ENCODE peak calls at places on chromosome 11, in nine cellular contexts. N, J, R, Y, P, T, O, B and E are unnamed samples.

GRCh38 chr11:69115586-69116560 is 39.9 kb upstream of the SMIM38 start:
- DNase-seq in N (peak), J (peak), R (no peak), Y (no peak), P (no peak), T (no peak), O (no peak), B (no peak), E (no peak)

GRCh38 chr11:88411265-88411664 is 73.7 kb upstream of the CTSC start:
- DNase-seq in N (no peak), J (no peak), R (no peak), Y (peak), P (no peak), T (peak), O (no peak), B (peak), E (no peak)

GRCh38 chr11:92941676-92942571 is 27.5 kb upstream of the MTNR1B start:
- DNase-seq in N (no peak), J (no peak), R (no peak), Y (peak), P (no peak), T (peak), O (no peak), B (no peak), E (no peak)

GRCh38 chr11:48036466-48036865 is 56.1 kb downstream of the PTPRJ start:
- DNase-seq in N (no peak), J (no peak), R (no peak), Y (peak), P (no peak), T (peak), O (no peak), B (peak), E (no peak)

GRCh38 chr11:62602141-62603071 is 741 bp upstream of the MTA2 start:
- DNase-seq in N (peak), J (peak), R (no peak), Y (peak), P (no peak), T (peak), O (no peak), B (no peak), E (peak)

GRCh38 chr11:71936825-71937224 is 8.0 kb downstream of the RNF121 start:
- DNase-seq in N (no peak), J (no peak), R (no peak), Y (peak), P (no peak), T (peak), O (no peak), B (no peak), E (no peak)

GRCh38 chr11:59218893-59219292 is 6.2 kb upstream of the MPEG1 start:
- DNase-seq in N (no peak), J (no peak), R (no peak), Y (no peak), P (no peak), T (no peak), O (no peak), B (no peak), E (no peak)

GRCh38 chr11:125345706-125346561 is 150.1 kb downstream of the FEZ1 start:
- DNase-seq in N (peak), J (peak), R (peak), Y (peak), P (no peak), T (peak), O (peak), B (peak), E (peak)

GRCh38 chr11:132284611-132285010 is 914.2 kb downstream of the NTM start:
- DNase-seq in N (no peak), J (no peak), R (no peak), Y (no peak), P (no peak), T (no peak), O (no peak), B (no peak), E (no peak)

GRCh38 chr11:75337195-75337654 is 14.2 kb downstream of the ARRB1 start:
- DNase-seq in N (no peak), J (peak), R (no peak), Y (peak), P (no peak), T (peak), O (no peak), B (no peak), E (peak)

GRCh38 chr11:32088117-32088941 is 2.5 kb upstream of the RCN1 start:
- DNase-seq in N (no peak), J (peak), R (no peak), Y (peak), P (no peak), T (peak), O (no peak), B (peak), E (no peak)

GRCh38 chr11:11186249-11186648 is 166.8 kb downstream of the CSNK2A3 start:
- DNase-seq in N (no peak), J (no peak), R (no peak), Y (no peak), P (no peak), T (no peak), O (no peak), B (no peak), E (no peak)

GRCh38 chr11:106997241-106997640 is 21.0 kb downstream of the GUCY1A2 start:
- DNase-seq in N (no peak), J (no peak), R (no peak), Y (no peak), P (no peak), T (no peak), O (no peak), B (no peak), E (no peak)

GRCh38 chr11:117610045-117610444 is 187.0 kb downstream of the DSCAML1 start:
- DNase-seq in N (no peak), J (no peak), R (no peak), Y (no peak), P (no peak), T (peak), O (no peak), B (no peak), E (peak)

GRCh38 chr11:19725379-19726079 is 12.9 kb downstream of the NAV2 start:
- DNase-seq in N (peak), J (peak), R (no peak), Y (no peak), P (no peak), T (no peak), O (no peak), B (no peak), E (no peak)

GRCh38 chr11:73141309-73142127 is 600 bp downstream of the FCHSD2 start:
- DNase-seq in N (peak), J (peak), R (peak), Y (peak), P (peak), T (peak), O (peak), B (no peak), E (peak)

GRCh38 chr11:9651899-9652748 is 11.8 kb upstream of the SWAP70 start:
- DNase-seq in N (no peak), J (no peak), R (no peak), Y (no peak), P (no peak), T (no peak), O (no peak), B (no peak), E (no peak)

DNA sequence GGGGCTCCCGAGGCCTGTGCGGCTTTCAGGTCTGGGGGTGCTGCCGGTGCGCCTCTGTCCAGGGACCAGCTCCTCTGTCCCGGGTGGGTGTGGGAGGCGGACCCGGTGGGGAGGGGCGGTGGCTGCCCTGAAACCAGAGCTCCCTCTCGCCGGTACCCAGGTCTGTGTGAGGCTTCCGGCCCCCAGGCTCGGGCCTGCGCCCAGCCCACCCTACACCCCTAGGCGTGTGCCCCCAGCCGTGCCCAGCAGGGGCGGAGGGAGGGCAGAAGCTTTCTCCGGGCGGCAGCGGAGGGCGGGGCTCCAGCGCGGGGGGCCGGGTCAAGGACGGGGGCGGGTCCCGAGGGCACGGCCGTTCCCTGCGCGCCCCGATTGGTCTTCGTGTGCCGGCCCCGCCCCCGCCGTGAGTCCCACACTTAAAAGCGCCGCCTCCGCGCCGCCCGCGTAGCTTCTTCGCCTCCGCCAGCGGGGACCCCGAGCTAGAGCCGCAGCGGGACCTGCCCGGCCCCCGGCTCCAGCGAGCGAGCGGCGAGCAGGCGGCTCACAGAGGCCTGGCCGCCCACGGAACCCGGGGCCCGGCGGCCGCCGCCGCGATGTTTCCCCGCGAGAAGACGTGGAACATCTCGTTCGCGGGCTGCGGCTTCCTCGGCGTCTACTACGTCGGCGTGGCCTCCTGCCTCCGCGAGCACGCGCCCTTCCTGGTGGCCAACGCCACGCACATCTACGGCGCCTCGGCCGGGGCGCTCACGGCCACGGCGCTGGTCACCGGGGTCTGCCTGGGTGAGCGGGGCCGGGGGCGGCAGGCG is 616 bp downstream of the PNPLA2 start:
- DNase-seq in N (peak), J (peak), R (peak), Y (peak), P (peak), T (peak), O (peak), B (no peak), E (peak)
- TF ChIP-seq CTCF in N (peak), J (peak), R (peak), Y (no peak), P (peak), T (peak), O (no peak), B (peak), E (peak)

GRCh38 chr11:129426776-129427175 is 51.1 kb downstream of the BARX2 start:
- DNase-seq in N (no peak), J (no peak), R (no peak), Y (no peak), P (no peak), T (no peak), O (no peak), B (no peak), E (no peak)
- TF ChIP-seq CTCF in N (no peak), J (no peak), R (no peak), Y (no peak), P (no peak), T (no peak), O (no peak), B (no peak), E (no peak)

GRCh38 chr11:121321614-121322243 is 29.2 kb downstream of the SC5D start:
- DNase-seq in N (no peak), J (peak), R (no peak), Y (peak), P (no peak), T (peak), O (peak), B (no peak), E (no peak)
- TF ChIP-seq CTCF in N (peak), J (peak), R (peak), Y (peak), P (peak), T (peak), O (no peak), B (peak), E (peak)

DNA sequence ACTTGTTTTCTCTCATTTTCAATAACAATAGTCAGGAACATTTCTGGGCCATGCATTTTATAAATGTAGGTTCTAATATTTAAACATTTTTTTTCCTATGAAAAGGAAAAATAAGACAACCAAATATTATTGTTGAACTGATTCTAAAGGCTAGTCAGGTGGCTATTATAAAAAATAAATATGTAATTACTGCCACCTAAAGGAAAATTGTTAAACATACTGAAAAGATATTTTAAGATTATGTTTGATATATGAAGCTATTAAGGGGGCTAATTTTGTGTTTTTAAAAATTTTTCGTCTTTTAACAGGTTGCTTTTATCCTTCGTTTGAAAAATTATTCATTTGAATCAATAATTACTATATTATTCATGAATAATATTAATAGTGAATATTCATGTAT is 62.2 kb upstream of the FDX1 start:
- DNase-seq in N (no peak), J (no peak), R (no peak), Y (no peak), P (no peak), T (peak), O (no peak), B (no peak), E (no peak)
- TF ChIP-seq CTCF in N (peak), J (peak), R (no peak), Y (no peak), P (no peak), T (no peak), O (no peak), B (no peak), E (peak)

DNA sequence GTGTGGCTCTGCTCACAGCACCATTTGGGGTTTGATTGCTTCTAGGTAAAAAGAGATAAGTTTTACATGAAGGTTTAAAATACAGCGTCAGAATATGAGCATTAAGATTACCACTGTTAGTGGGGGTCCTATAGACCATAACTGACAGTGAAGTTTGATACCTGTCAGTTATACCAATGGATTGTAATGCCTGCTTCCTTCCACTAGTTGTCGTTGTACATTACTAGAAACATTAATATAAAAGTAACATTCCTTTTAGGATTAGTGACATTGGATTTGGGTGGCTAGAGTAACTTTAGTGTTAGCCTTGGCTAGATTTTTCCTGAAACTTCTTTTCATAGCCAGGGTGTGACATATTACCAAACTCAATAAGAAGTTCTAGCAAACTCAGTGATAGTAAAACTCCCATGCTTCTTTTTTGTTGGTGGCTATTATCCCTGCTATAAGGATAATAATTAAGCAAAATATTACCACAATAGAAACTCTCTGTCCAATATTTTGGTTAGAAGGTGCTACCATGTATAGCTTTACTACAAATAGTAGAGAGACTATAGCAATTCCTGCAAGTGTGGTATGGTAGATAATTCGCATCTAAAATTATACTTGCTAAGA is 57.1 kb downstream of the FAM181B start:
- DNase-seq in N (no peak), J (no peak), R (no peak), Y (no peak), P (no peak), T (no peak), O (no peak), B (no peak), E (no peak)
- TF ChIP-seq CTCF in N (peak), J (peak), R (no peak), Y (peak), P (no peak), T (peak), O (peak), B (peak), E (peak)

GRCh38 chr11:95863486-95864140 is 60.3 kb downstream of the MTMR2 start:
- DNase-seq in N (no peak), J (no peak), R (no peak), Y (peak), P (no peak), T (peak), O (no peak), B (peak), E (no peak)
- TF ChIP-seq CTCF in N (no peak), J (no peak), R (no peak), Y (no peak), P (no peak), T (no peak), O (no peak), B (no peak), E (no peak)

DNA sequence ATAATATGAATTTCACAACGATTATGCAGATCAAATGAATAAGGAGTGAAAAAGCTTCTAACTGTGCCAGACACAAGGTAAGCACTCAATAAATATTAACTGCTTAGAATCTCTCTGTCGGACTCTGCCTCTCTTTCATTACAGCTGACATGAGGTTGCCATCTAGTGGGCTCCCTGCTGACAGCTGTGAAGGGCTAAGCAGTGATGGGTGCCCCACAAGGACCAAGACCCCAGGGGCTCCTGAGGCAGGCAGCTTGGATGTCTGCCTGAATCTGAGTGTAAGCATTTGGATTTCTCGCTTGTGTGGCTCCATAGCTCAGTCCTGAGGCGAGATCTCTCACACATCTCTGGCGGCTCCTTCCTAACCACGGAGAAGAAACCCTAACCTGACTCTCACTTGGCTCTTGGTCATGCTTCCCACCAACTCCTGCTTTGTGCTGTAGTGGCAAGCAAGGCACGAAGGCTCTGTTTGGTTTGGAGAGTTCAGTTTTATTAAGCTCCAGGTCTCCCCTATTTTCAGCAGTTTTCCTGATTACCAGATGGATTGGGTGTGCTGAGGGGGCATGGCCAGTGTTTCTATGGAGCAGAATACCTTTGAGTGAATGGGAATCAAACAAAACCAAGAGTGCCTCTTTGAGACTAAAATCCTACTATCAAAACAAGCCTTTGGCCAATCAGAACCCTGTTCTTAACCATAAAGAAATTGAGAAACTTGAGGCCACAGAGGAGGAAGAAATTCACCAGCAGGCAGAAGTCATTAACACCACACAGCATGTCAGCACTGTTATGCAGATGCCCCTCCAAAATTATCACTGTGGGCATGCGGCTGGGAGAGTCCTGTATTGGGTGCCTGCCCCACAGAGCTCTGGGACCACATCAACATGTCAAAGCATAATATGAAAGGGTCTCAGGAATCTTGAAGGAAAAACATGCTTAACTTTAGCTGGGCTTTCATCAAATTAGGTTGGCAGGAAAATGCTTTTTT is 152.8 kb upstream of the NTM start:
- DNase-seq in N (no peak), J (no peak), R (no peak), Y (no peak), P (no peak), T (no peak), O (no peak), B (no peak), E (no peak)
- TF ChIP-seq CTCF in N (peak), J (peak), R (no peak), Y (peak), P (no peak), T (no peak), O (no peak), B (peak), E (no peak)

DNA sequence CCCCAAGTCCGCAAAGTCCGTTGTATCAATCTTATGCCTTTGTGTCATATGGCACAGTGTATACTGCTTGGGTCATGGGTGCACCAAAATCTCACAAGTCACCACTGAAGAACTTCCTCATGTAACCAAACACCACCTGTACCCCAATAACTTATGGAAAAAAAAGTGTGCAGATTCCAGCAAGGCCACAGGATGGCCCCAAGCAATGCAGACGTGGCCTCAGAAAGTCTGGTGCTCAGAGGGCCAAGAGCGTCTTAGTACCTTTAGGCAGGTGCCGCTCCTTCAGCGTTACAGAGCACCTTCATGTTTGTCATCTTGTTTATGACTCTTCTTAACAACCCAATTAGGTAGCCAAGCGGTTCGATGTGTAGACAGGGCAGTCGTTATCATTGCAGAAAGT is 65.3 kb downstream of the PRDM11 start:
- DNase-seq in N (no peak), J (no peak), R (no peak), Y (no peak), P (no peak), T (no peak), O (no peak), B (no peak), E (no peak)
- TF ChIP-seq CTCF in N (no peak), J (no peak), R (no peak), Y (no peak), P (no peak), T (peak), O (no peak), B (no peak), E (no peak)